ENCODE peak calls at places on chromosomes 13 and 19, in seven cellular contexts. One of them, this sample, is unnamed.
A peak's percentile ranks its signal among the peaks of the same experiment; 100 is the strongest.

GRCh38 chr13:70390064-70390463 is 281.8 kb upstream of the KLHL1 start:
- DNase-seq in stimulated activated CD8-positive, alpha-beta memory T cell treated with anti-CD3 and anti-CD28 coated beads, Interleukin-2, amount 100 ng/mL, for 48 hours: no peak
- DNase-seq in activated CD4-positive, alpha-beta T cell treated with anti-CD3 and anti-CD28 coated beads for 48 hours: no peak
- DNase-seq in stimulated activated CD4-positive, alpha-beta T cell treated with anti-CD3 and anti-CD28 coated beads, TNF-alpha, amount 100 ng/mL, for 48 hours: no peak
- DNase-seq in effector memory CD4-positive, alpha-beta T cell: no peak
- DNase-seq in right atrium auricular region: no peak
- DNase-seq in heart left ventricle: no peak
- DNase-seq in this sample: no peak

GRCh38 chr19:33644284-33644836 is 22.6 kb downstream of the CHST8 start:
- DNase-seq in stimulated activated CD4-positive, alpha-beta T cell treated with anti-CD3 and anti-CD28 coated beads, TNF-alpha, amount 100 ng/mL, for 48 hours: no peak
- DNase-seq in activated CD4-positive, alpha-beta T cell treated with anti-CD3 and anti-CD28 coated beads for 48 hours: no peak
- DNase-seq in stimulated activated CD8-positive, alpha-beta memory T cell treated with anti-CD3 and anti-CD28 coated beads, Interleukin-2, amount 100 ng/mL, for 48 hours: no peak
- DNase-seq in heart left ventricle: no peak
- DNase-seq in right atrium auricular region: no peak
- DNase-seq in effector memory CD4-positive, alpha-beta T cell: no peak
- DNase-seq in this sample: no peak

GRCh38 chr19:36528921-36529518 is 949 bp upstream of the ZNF260 start:
- DNase-seq in activated CD4-positive, alpha-beta T cell treated with anti-CD3 and anti-CD28 coated beads for 48 hours: peak; percentile 50
- DNase-seq in heart left ventricle: no peak
- DNase-seq in right atrium auricular region: no peak
- DNase-seq in effector memory CD4-positive, alpha-beta T cell: no peak
- DNase-seq in stimulated activated CD8-positive, alpha-beta memory T cell treated with anti-CD3 and anti-CD28 coated beads, Interleukin-2, amount 100 ng/mL, for 48 hours: peak; percentile 13
- DNase-seq in stimulated activated CD4-positive, alpha-beta T cell treated with anti-CD3 and anti-CD28 coated beads, TNF-alpha, amount 100 ng/mL, for 48 hours: peak; percentile 9
- DNase-seq in this sample: no peak

GRCh38 chr13:71591380-71591779 is 275.6 kb downstream of the DACH1 start:
- DNase-seq in activated CD4-positive, alpha-beta T cell treated with anti-CD3 and anti-CD28 coated beads for 48 hours: no peak
- DNase-seq in effector memory CD4-positive, alpha-beta T cell: no peak
- DNase-seq in stimulated activated CD8-positive, alpha-beta memory T cell treated with anti-CD3 and anti-CD28 coated beads, Interleukin-2, amount 100 ng/mL, for 48 hours: no peak
- DNase-seq in right atrium auricular region: no peak
- DNase-seq in stimulated activated CD4-positive, alpha-beta T cell treated with anti-CD3 and anti-CD28 coated beads, TNF-alpha, amount 100 ng/mL, for 48 hours: no peak
- DNase-seq in heart left ventricle: no peak
- DNase-seq in this sample: no peak

GRCh38 chr13:59205501-59205900 is 958.2 kb downstream of the DIAPH3 start:
- DNase-seq in right atrium auricular region: no peak
- DNase-seq in activated CD4-positive, alpha-beta T cell treated with anti-CD3 and anti-CD28 coated beads for 48 hours: no peak
- DNase-seq in heart left ventricle: no peak
- DNase-seq in stimulated activated CD4-positive, alpha-beta T cell treated with anti-CD3 and anti-CD28 coated beads, TNF-alpha, amount 100 ng/mL, for 48 hours: no peak
- DNase-seq in effector memory CD4-positive, alpha-beta T cell: no peak
- DNase-seq in stimulated activated CD8-positive, alpha-beta memory T cell treated with anti-CD3 and anti-CD28 coated beads, Interleukin-2, amount 100 ng/mL, for 48 hours: no peak
- DNase-seq in this sample: no peak

GRCh38 chr13:46202956-46203355 is 8.8 kb upstream of the LRRC63 start:
- DNase-seq in stimulated activated CD4-positive, alpha-beta T cell treated with anti-CD3 and anti-CD28 coated beads, TNF-alpha, amount 100 ng/mL, for 48 hours: no peak
- DNase-seq in heart left ventricle: no peak
- DNase-seq in activated CD4-positive, alpha-beta T cell treated with anti-CD3 and anti-CD28 coated beads for 48 hours: no peak
- DNase-seq in right atrium auricular region: no peak
- DNase-seq in effector memory CD4-positive, alpha-beta T cell: no peak
- DNase-seq in stimulated activated CD8-positive, alpha-beta memory T cell treated with anti-CD3 and anti-CD28 coated beads, Interleukin-2, amount 100 ng/mL, for 48 hours: no peak
- DNase-seq in this sample: no peak

GRCh38 chr19:17325881-17326594 is 8.6 kb downstream of the ANO8 start:
- DNase-seq in activated CD4-positive, alpha-beta T cell treated with anti-CD3 and anti-CD28 coated beads for 48 hours: no peak
- DNase-seq in effector memory CD4-positive, alpha-beta T cell: no peak
- DNase-seq in stimulated activated CD8-positive, alpha-beta memory T cell treated with anti-CD3 and anti-CD28 coated beads, Interleukin-2, amount 100 ng/mL, for 48 hours: no peak
- DNase-seq in stimulated activated CD4-positive, alpha-beta T cell treated with anti-CD3 and anti-CD28 coated beads, TNF-alpha, amount 100 ng/mL, for 48 hours: no peak
- DNase-seq in right atrium auricular region: peak; percentile 82
- DNase-seq in heart left ventricle: no peak
- DNase-seq in this sample: peak; percentile 47

GRCh38 chr13:57527114-57527770 is 104.3 kb upstream of the PCDH17 start:
- DNase-seq in activated CD4-positive, alpha-beta T cell treated with anti-CD3 and anti-CD28 coated beads for 48 hours: no peak
- DNase-seq in heart left ventricle: no peak
- DNase-seq in stimulated activated CD4-positive, alpha-beta T cell treated with anti-CD3 and anti-CD28 coated beads, TNF-alpha, amount 100 ng/mL, for 48 hours: no peak
- DNase-seq in effector memory CD4-positive, alpha-beta T cell: no peak
- DNase-seq in stimulated activated CD8-positive, alpha-beta memory T cell treated with anti-CD3 and anti-CD28 coated beads, Interleukin-2, amount 100 ng/mL, for 48 hours: no peak
- DNase-seq in right atrium auricular region: no peak
- DNase-seq in this sample: no peak

GRCh38 chr19:3375221-3376088 is 9.1 kb downstream of the NFIC start:
- DNase-seq in effector memory CD4-positive, alpha-beta T cell: no peak
- DNase-seq in right atrium auricular region: peak; percentile 97
- DNase-seq in stimulated activated CD4-positive, alpha-beta T cell treated with anti-CD3 and anti-CD28 coated beads, TNF-alpha, amount 100 ng/mL, for 48 hours: no peak
- DNase-seq in heart left ventricle: peak; percentile 95
- DNase-seq in activated CD4-positive, alpha-beta T cell treated with anti-CD3 and anti-CD28 coated beads for 48 hours: no peak
- DNase-seq in stimulated activated CD8-positive, alpha-beta memory T cell treated with anti-CD3 and anti-CD28 coated beads, Interleukin-2, amount 100 ng/mL, for 48 hours: no peak
- DNase-seq in this sample: peak; percentile 39

GRCh38 chr19:29610574-29611271 is 4.6 kb downstream of the POP4 start:
- DNase-seq in stimulated activated CD8-positive, alpha-beta memory T cell treated with anti-CD3 and anti-CD28 coated beads, Interleukin-2, amount 100 ng/mL, for 48 hours: peak; percentile 74
- DNase-seq in stimulated activated CD4-positive, alpha-beta T cell treated with anti-CD3 and anti-CD28 coated beads, TNF-alpha, amount 100 ng/mL, for 48 hours: peak; percentile 86
- DNase-seq in activated CD4-positive, alpha-beta T cell treated with anti-CD3 and anti-CD28 coated beads for 48 hours: peak; percentile 89
- DNase-seq in heart left ventricle: peak; percentile 80
- DNase-seq in right atrium auricular region: peak; percentile 84
- DNase-seq in effector memory CD4-positive, alpha-beta T cell: peak; percentile 68
- DNase-seq in this sample: peak; percentile 38

GRCh38 chr19:29117926-29118325 is 95.0 kb downstream of the UQCRFS1 start:
- DNase-seq in effector memory CD4-positive, alpha-beta T cell: no peak
- DNase-seq in stimulated activated CD8-positive, alpha-beta memory T cell treated with anti-CD3 and anti-CD28 coated beads, Interleukin-2, amount 100 ng/mL, for 48 hours: no peak
- DNase-seq in stimulated activated CD4-positive, alpha-beta T cell treated with anti-CD3 and anti-CD28 coated beads, TNF-alpha, amount 100 ng/mL, for 48 hours: no peak
- DNase-seq in right atrium auricular region: no peak
- DNase-seq in heart left ventricle: no peak
- DNase-seq in activated CD4-positive, alpha-beta T cell treated with anti-CD3 and anti-CD28 coated beads for 48 hours: no peak
- DNase-seq in this sample: no peak

GRCh38 chr19:9857076-9857721 is 22.1 kb downstream of the PIN1 start:
- DNase-seq in stimulated activated CD4-positive, alpha-beta T cell treated with anti-CD3 and anti-CD28 coated beads, TNF-alpha, amount 100 ng/mL, for 48 hours: no peak
- DNase-seq in activated CD4-positive, alpha-beta T cell treated with anti-CD3 and anti-CD28 coated beads for 48 hours: no peak
- DNase-seq in stimulated activated CD8-positive, alpha-beta memory T cell treated with anti-CD3 and anti-CD28 coated beads, Interleukin-2, amount 100 ng/mL, for 48 hours: no peak
- DNase-seq in effector memory CD4-positive, alpha-beta T cell: no peak
- DNase-seq in right atrium auricular region: no peak
- DNase-seq in heart left ventricle: no peak
- DNase-seq in this sample: no peak

GRCh38 chr19:39974377-39975155 is 3.6 kb downstream of the PSMC4 start:
- DNase-seq in stimulated activated CD4-positive, alpha-beta T cell treated with anti-CD3 and anti-CD28 coated beads, TNF-alpha, amount 100 ng/mL, for 48 hours: no peak
- DNase-seq in heart left ventricle: no peak
- DNase-seq in stimulated activated CD8-positive, alpha-beta memory T cell treated with anti-CD3 and anti-CD28 coated beads, Interleukin-2, amount 100 ng/mL, for 48 hours: no peak
- DNase-seq in activated CD4-positive, alpha-beta T cell treated with anti-CD3 and anti-CD28 coated beads for 48 hours: no peak
- DNase-seq in effector memory CD4-positive, alpha-beta T cell: no peak
- DNase-seq in right atrium auricular region: no peak
- DNase-seq in this sample: no peak

GRCh38 chr13:66895780-66896179 is 334.4 kb downstream of the PCDH9 start:
- DNase-seq in stimulated activated CD8-positive, alpha-beta memory T cell treated with anti-CD3 and anti-CD28 coated beads, Interleukin-2, amount 100 ng/mL, for 48 hours: no peak
- DNase-seq in stimulated activated CD4-positive, alpha-beta T cell treated with anti-CD3 and anti-CD28 coated beads, TNF-alpha, amount 100 ng/mL, for 48 hours: no peak
- DNase-seq in effector memory CD4-positive, alpha-beta T cell: no peak
- DNase-seq in activated CD4-positive, alpha-beta T cell treated with anti-CD3 and anti-CD28 coated beads for 48 hours: no peak
- DNase-seq in heart left ventricle: no peak
- DNase-seq in right atrium auricular region: no peak
- DNase-seq in this sample: no peak

GRCh38 chr19:9128171-9128570 is 1.4 kb upstream of the OR7G3 start:
- DNase-seq in activated CD4-positive, alpha-beta T cell treated with anti-CD3 and anti-CD28 coated beads for 48 hours: no peak
- DNase-seq in stimulated activated CD4-positive, alpha-beta T cell treated with anti-CD3 and anti-CD28 coated beads, TNF-alpha, amount 100 ng/mL, for 48 hours: no peak
- DNase-seq in effector memory CD4-positive, alpha-beta T cell: no peak
- DNase-seq in stimulated activated CD8-positive, alpha-beta memory T cell treated with anti-CD3 and anti-CD28 coated beads, Interleukin-2, amount 100 ng/mL, for 48 hours: no peak
- DNase-seq in heart left ventricle: no peak
- DNase-seq in right atrium auricular region: no peak
- DNase-seq in this sample: no peak

GRCh38 chr19:19146000-19146608 is 7.8 kb upstream of the TMEM161A start:
- DNase-seq in right atrium auricular region: peak; percentile 82
- DNase-seq in heart left ventricle: peak; percentile 68
- DNase-seq in stimulated activated CD8-positive, alpha-beta memory T cell treated with anti-CD3 and anti-CD28 coated beads, Interleukin-2, amount 100 ng/mL, for 48 hours: peak; percentile 86
- DNase-seq in activated CD4-positive, alpha-beta T cell treated with anti-CD3 and anti-CD28 coated beads for 48 hours: peak; percentile 93
- DNase-seq in stimulated activated CD4-positive, alpha-beta T cell treated with anti-CD3 and anti-CD28 coated beads, TNF-alpha, amount 100 ng/mL, for 48 hours: peak; percentile 82
- DNase-seq in effector memory CD4-positive, alpha-beta T cell: peak; percentile 70
- DNase-seq in this sample: peak; percentile 33

GRCh38 chr19:38741670-38742069 is 2.6 kb downstream of the CAPN12 start:
- DNase-seq in stimulated activated CD8-positive, alpha-beta memory T cell treated with anti-CD3 and anti-CD28 coated beads, Interleukin-2, amount 100 ng/mL, for 48 hours: no peak
- DNase-seq in right atrium auricular region: no peak
- DNase-seq in stimulated activated CD4-positive, alpha-beta T cell treated with anti-CD3 and anti-CD28 coated beads, TNF-alpha, amount 100 ng/mL, for 48 hours: no peak
- DNase-seq in heart left ventricle: no peak
- DNase-seq in activated CD4-positive, alpha-beta T cell treated with anti-CD3 and anti-CD28 coated beads for 48 hours: no peak
- DNase-seq in effector memory CD4-positive, alpha-beta T cell: no peak
- DNase-seq in this sample: no peak

GRCh38 chr13:98345103-98345899 is 168.2 kb upstream of the RNF113B start:
- DNase-seq in heart left ventricle: no peak
- DNase-seq in effector memory CD4-positive, alpha-beta T cell: no peak
- DNase-seq in stimulated activated CD4-positive, alpha-beta T cell treated with anti-CD3 and anti-CD28 coated beads, TNF-alpha, amount 100 ng/mL, for 48 hours: no peak
- DNase-seq in stimulated activated CD8-positive, alpha-beta memory T cell treated with anti-CD3 and anti-CD28 coated beads, Interleukin-2, amount 100 ng/mL, for 48 hours: no peak
- DNase-seq in right atrium auricular region: no peak
- DNase-seq in activated CD4-positive, alpha-beta T cell treated with anti-CD3 and anti-CD28 coated beads for 48 hours: peak; percentile 6
- DNase-seq in this sample: no peak

GRCh38 chr19:38706792-38707511 is 37.3 kb downstream of the CAPN12 start:
- DNase-seq in effector memory CD4-positive, alpha-beta T cell: no peak
- DNase-seq in heart left ventricle: no peak
- DNase-seq in right atrium auricular region: no peak
- DNase-seq in activated CD4-positive, alpha-beta T cell treated with anti-CD3 and anti-CD28 coated beads for 48 hours: no peak
- DNase-seq in stimulated activated CD4-positive, alpha-beta T cell treated with anti-CD3 and anti-CD28 coated beads, TNF-alpha, amount 100 ng/mL, for 48 hours: no peak
- DNase-seq in stimulated activated CD8-positive, alpha-beta memory T cell treated with anti-CD3 and anti-CD28 coated beads, Interleukin-2, amount 100 ng/mL, for 48 hours: no peak
- DNase-seq in this sample: no peak

GRCh38 chr19:40284501-40285352 is at the start of gene AKT2:
- DNase-seq in right atrium auricular region: peak; percentile 66
- DNase-seq in heart left ventricle: no peak
- DNase-seq in stimulated activated CD4-positive, alpha-beta T cell treated with anti-CD3 and anti-CD28 coated beads, TNF-alpha, amount 100 ng/mL, for 48 hours: peak; percentile 28
- DNase-seq in stimulated activated CD8-positive, alpha-beta memory T cell treated with anti-CD3 and anti-CD28 coated beads, Interleukin-2, amount 100 ng/mL, for 48 hours: peak; percentile 62
- DNase-seq in activated CD4-positive, alpha-beta T cell treated with anti-CD3 and anti-CD28 coated beads for 48 hours: peak; percentile 67
- DNase-seq in effector memory CD4-positive, alpha-beta T cell: peak; percentile 68
- DNase-seq in this sample: peak; percentile 89

GRCh38 chr19:10887616-10888367 is 16.4 kb downstream of the CARM1 start:
- DNase-seq in activated CD4-positive, alpha-beta T cell treated with anti-CD3 and anti-CD28 coated beads for 48 hours: no peak
- DNase-seq in stimulated activated CD4-positive, alpha-beta T cell treated with anti-CD3 and anti-CD28 coated beads, TNF-alpha, amount 100 ng/mL, for 48 hours: no peak
- DNase-seq in effector memory CD4-positive, alpha-beta T cell: no peak
- DNase-seq in stimulated activated CD8-positive, alpha-beta memory T cell treated with anti-CD3 and anti-CD28 coated beads, Interleukin-2, amount 100 ng/mL, for 48 hours: no peak
- DNase-seq in heart left ventricle: no peak
- DNase-seq in right atrium auricular region: no peak
- DNase-seq in this sample: no peak

GRCh38 chr19:35194022-35194984 is 34.2 kb downstream of the FAM187B start:
- DNase-seq in effector memory CD4-positive, alpha-beta T cell: no peak
- DNase-seq in heart left ventricle: no peak
- DNase-seq in stimulated activated CD4-positive, alpha-beta T cell treated with anti-CD3 and anti-CD28 coated beads, TNF-alpha, amount 100 ng/mL, for 48 hours: no peak
- DNase-seq in activated CD4-positive, alpha-beta T cell treated with anti-CD3 and anti-CD28 coated beads for 48 hours: no peak
- DNase-seq in stimulated activated CD8-positive, alpha-beta memory T cell treated with anti-CD3 and anti-CD28 coated beads, Interleukin-2, amount 100 ng/mL, for 48 hours: no peak
- DNase-seq in right atrium auricular region: no peak
- DNase-seq in this sample: no peak

GRCh38 chr13:97116754-97117153 is 105.4 kb upstream of the MBNL2 start:
- DNase-seq in effector memory CD4-positive, alpha-beta T cell: no peak
- DNase-seq in stimulated activated CD8-positive, alpha-beta memory T cell treated with anti-CD3 and anti-CD28 coated beads, Interleukin-2, amount 100 ng/mL, for 48 hours: no peak
- DNase-seq in heart left ventricle: peak; percentile 52
- DNase-seq in stimulated activated CD4-positive, alpha-beta T cell treated with anti-CD3 and anti-CD28 coated beads, TNF-alpha, amount 100 ng/mL, for 48 hours: no peak
- DNase-seq in right atrium auricular region: no peak
- DNase-seq in activated CD4-positive, alpha-beta T cell treated with anti-CD3 and anti-CD28 coated beads for 48 hours: no peak
- DNase-seq in this sample: no peak

GRCh38 chr19:44747739-44748425 is 626 bp upstream of the BCL3 start:
- DNase-seq in stimulated activated CD4-positive, alpha-beta T cell treated with anti-CD3 and anti-CD28 coated beads, TNF-alpha, amount 100 ng/mL, for 48 hours: peak; percentile 38
- DNase-seq in activated CD4-positive, alpha-beta T cell treated with anti-CD3 and anti-CD28 coated beads for 48 hours: peak; percentile 60
- DNase-seq in heart left ventricle: peak; percentile 83
- DNase-seq in effector memory CD4-positive, alpha-beta T cell: no peak
- DNase-seq in stimulated activated CD8-positive, alpha-beta memory T cell treated with anti-CD3 and anti-CD28 coated beads, Interleukin-2, amount 100 ng/mL, for 48 hours: peak; percentile 22
- DNase-seq in right atrium auricular region: peak; percentile 80
- DNase-seq in this sample: no peak